ENCODE peak calls at places on chromosome 10, in five cellular contexts. J is psoas muscle, N is Peyer's patch, V is uterus, M is neural progenitor cell. B is an unnamed sample.

GRCh38 chr10:131123496-131123895 is 188.0 kb downstream of the TCERG1L start:
- DNase-seq in J (no peak), V (no peak), M (no peak), N (no peak), B (no peak)

GRCh38 chr10:78025685-78026364 is 3.5 kb downstream of the POLR3A start:
- DNase-seq in J (no peak), M (no peak), N (no peak), V (no peak), B (no peak)

GRCh38 chr10:87771871-87772500 is 46.0 kb downstream of the ATAD1 start:
- DNase-seq in J (no peak), V (no peak), N (no peak), M (peak; percentile 49), B (no peak)

GRCh38 chr10:69272620-69273019 is 5.7 kb upstream of the HK1 start:
- DNase-seq in J (no peak), M (no peak), V (no peak), N (no peak), B (no peak)

GRCh38 chr10:115975506-115975905 is 297.5 kb downstream of the GFRA1 start:
- DNase-seq in V (no peak), J (no peak), M (peak; percentile 25), N (no peak), B (no peak)

GRCh38 chr10:82267014-82267413 is 392.0 kb downstream of the NRG3 start:
- DNase-seq in M (no peak), V (no peak), J (no peak), N (no peak), B (no peak)

GRCh38 chr10:60611291-60611747 is 167.0 kb upstream of the CDK1 start:
- DNase-seq in V (no peak), N (no peak), J (no peak), M (no peak), B (no peak)

GRCh38 chr10:124206616-124207015 is 113.2 kb upstream of the CHST15 start:
- DNase-seq in M (no peak), J (no peak), N (no peak), V (no peak), B (peak; percentile 16)

GRCh38 chr10:132437511-132437910 is 40.5 kb downstream of the PWWP2B start:
- DNase-seq in J (no peak), M (no peak), V (no peak), N (no peak), B (no peak)

GRCh38 chr10:18340496-18341051 is 200.3 kb downstream of the CACNB2 start:
- DNase-seq in J (no peak), M (peak; percentile 3), V (no peak), N (no peak), B (no peak)

GRCh38 chr10:128210215-128211063 is 84.2 kb upstream of the MKI67 start:
- DNase-seq in M (peak; percentile 60), J (peak; percentile 77), V (peak; percentile 50), N (peak; percentile 82), B (peak; percentile 62)

GRCh38 chr10:17914169-17915045 is 37.3 kb upstream of the SLC39A12 start:
- DNase-seq in N (no peak), V (no peak), J (no peak), M (no peak), B (no peak)

GRCh38 chr10:34430685-34431084 is 384.4 kb downstream of the PARD3 start:
- DNase-seq in N (no peak), V (no peak), M (no peak), J (no peak), B (no peak)

GRCh38 chr10:62726638-62727037 is 77.9 kb upstream of the ADO start:
- DNase-seq in M (no peak), J (no peak), V (no peak), N (no peak), B (no peak)

GRCh38 chr10:27997865-27998177 is 1.1 kb downstream of the ODAD2 start:
- DNase-seq in N (no peak), M (no peak), V (no peak), J (no peak), B (no peak)

GRCh38 chr10:74244097-74244685 is 93.2 kb downstream of the ADK start:
- DNase-seq in N (no peak), J (no peak), V (no peak), M (peak; percentile 46), B (no peak)

GRCh38 chr10:113199459-113199858 is 249.4 kb downstream of the TCF7L2 start:
- DNase-seq in M (no peak), V (no peak), N (no peak), J (no peak), B (no peak)

GRCh38 chr10:46231087-46231486 is 55.7 kb upstream of the ANTXRL start:
- DNase-seq in M (no peak), V (peak; percentile 1), N (peak; percentile 15), J (peak; percentile 47), B (no peak)

GRCh38 chr10:119268428-119268827 is 61.1 kb downstream of the GRK5 start:
- DNase-seq in J (no peak), N (no peak), V (no peak), M (no peak), B (no peak)

GRCh38 chr10:71970331-71970730 is 6.1 kb downstream of the CHST3 start:
- DNase-seq in J (peak; percentile 73), N (no peak), V (no peak), M (peak; percentile 78), B (no peak)

GRCh38 chr10:33235271-33235884 is 99.1 kb downstream of the NRP1 start:
- DNase-seq in V (no peak), J (no peak), M (no peak), N (no peak), B (no peak)

GRCh38 chr10:74824184-74825032 is 2.0 kb upstream of the KAT6B start:
- DNase-seq in N (peak; percentile 49), M (peak; percentile 34), V (peak; percentile 24), J (no peak), B (no peak)

GRCh38 chr10:57925045-57925444 is 342.6 kb downstream of the IPMK start:
- DNase-seq in M (no peak), N (no peak), V (no peak), J (no peak), B (no peak)

GRCh38 chr10:131726460-131726861 is 174.3 kb upstream of the PPP2R2D start:
- DNase-seq in V (peak; percentile 46), M (peak; percentile 86), N (peak; percentile 51), J (peak; percentile 68), B (no peak)

GRCh38 chr10:137031-137430 is 1.8 kb downstream of the ZMYND11 start:
- DNase-seq in V (no peak), J (no peak), N (no peak), M (peak; percentile 53), B (no peak)

GRCh38 chr10:72074413-72075183 is 13.8 kb downstream of the SPOCK2 start:
- DNase-seq in V (no peak), N (peak; percentile 31), M (no peak), J (peak; percentile 25), B (no peak)

GRCh38 chr10:22325272-22325947 is 4.5 kb downstream of the BMI1 start:
- DNase-seq in J (peak; percentile 83), M (peak; percentile 94), V (peak; percentile 78), N (peak; percentile 75), B (peak; percentile 67)

GRCh38 chr10:133439517-133440461 is 14.0 kb upstream of the SCART1 start:
- DNase-seq in M (no peak), J (no peak), N (no peak), V (no peak), B (peak; percentile 34)
- H3K9me3 ChIP-seq in M (no peaks in the 10 kb centered on the region), J (peaks cover 3% of the 10 kb centered on the region), N (no peaks in the 10 kb centered on the region), V (no peaks in the 10 kb centered on the region), B (no peaks in the 10 kb centered on the region)

GRCh38 chr10:48457949-48458661 is 146.8 kb downstream of the ARHGAP22 start:
- DNase-seq in V (no peak), J (peak; percentile 21), M (no peak), N (no peak), B (no peak)

GRCh38 chr10:48458662-48459048 is 146.2 kb downstream of the ARHGAP22 start:
- DNase-seq in M (no peak), J (no peak), V (no peak), N (no peak), B (no peak)

GRCh38 chr10:48461623-48462481 is 143.0 kb downstream of the ARHGAP22 start:
- DNase-seq in J (no peak), N (no peak), V (no peak), M (no peak), B (peak; percentile 36)

GRCh38 chr10:48459270-48460147 is 145.4 kb downstream of the ARHGAP22 start:
- DNase-seq in N (peak; percentile 40), V (no peak), J (peak; percentile 41), M (no peak), B (peak; percentile 55)

GRCh38 chr10:48460148-48460545 is 144.7 kb downstream of the ARHGAP22 start:
- DNase-seq in N (no peak), V (no peak), M (no peak), J (no peak), B (no peak)
- H3K4me1 ChIP-seq in N (no peaks in the 10 kb centered on the region), V (peaks cover 5% of the 10 kb centered on the region), M (peaks cover 15% of the 10 kb centered on the region), J (peaks cover 3% of the 10 kb centered on the region), B (no peaks in the 10 kb centered on the region)

GRCh38 chr10:11516419-11516721 is 95.1 kb downstream of the USP6NL start:
- DNase-seq in M (no peak), J (no peak), V (no peak), N (no peak), B (no peak)

GRCh38 chr10:11512596-11512995 is 98.9 kb downstream of the USP6NL start:
- DNase-seq in N (no peak), V (no peak), M (no peak), J (no peak), B (no peak)

GRCh38 chr10:11517150-11517549 is 94.3 kb downstream of the USP6NL start:
- DNase-seq in M (no peak), N (no peak), V (no peak), J (no peak), B (no peak)

GRCh38 chr10:11513727-11514126 is 97.7 kb downstream of the USP6NL start:
- DNase-seq in J (no peak), M (no peak), V (no peak), N (no peak), B (no peak)

GRCh38 chr10:11515596-11516418 is 95.6 kb downstream of the USP6NL start:
- DNase-seq in N (no peak), M (peak; percentile 60), J (no peak), V (peak; percentile 27), B (no peak)
- H3K27ac ChIP-seq in N (no peak overlapping the region), M (no peak overlapping the region), J (no peak overlapping the region), V (no peak overlapping the region), B (no peak overlapping the region)

GRCh38 chr10:123202526-123202925 is 48.3 kb downstream of the BUB3 start:
- DNase-seq in V (no peak), J (no peak), M (no peak), N (no peak), B (no peak)

GRCh38 chr10:123200510-123200909 is 46.3 kb downstream of the BUB3 start:
- DNase-seq in V (no peak), M (no peak), N (no peak), J (no peak), B (no peak)

GRCh38 chr10:123204127-123204461 is 49.9 kb downstream of the BUB3 start:
- DNase-seq in J (no peak), V (no peak), N (no peak), M (no peak), B (no peak)

GRCh38 chr10:123203393-123204126 is 49.4 kb downstream of the BUB3 start:
- DNase-seq in N (no peak), J (no peak), M (no peak), V (no peak), B (no peak)

DNA sequence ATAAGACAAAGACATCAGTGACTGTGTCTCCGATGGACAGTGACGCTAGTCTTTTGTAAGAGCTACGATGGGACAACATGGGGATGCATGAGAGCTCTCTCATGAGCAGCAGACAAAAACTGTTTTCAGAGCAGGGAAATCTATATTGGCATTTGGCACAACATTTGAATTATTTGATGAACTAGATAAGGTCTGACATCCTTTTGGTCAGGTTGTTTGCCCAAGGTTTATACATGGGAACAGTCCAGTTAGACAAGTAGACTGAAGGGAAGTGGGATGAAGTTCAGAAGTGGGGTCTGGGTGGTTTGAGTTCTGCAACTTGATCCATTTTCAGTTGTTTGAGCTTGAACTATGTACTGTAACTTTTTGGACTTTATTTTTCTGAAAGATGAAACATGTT is 50.8 kb downstream of the BUB3 start:
- DNase-seq in V (no peak), M (no peak), J (no peak), N (no peak), B (no peak)
- H3K9me3 ChIP-seq in V (no peaks in the 10 kb centered on the region), M (no peaks in the 10 kb centered on the region), J (peaks cover 8% of the 10 kb centered on the region), N (no peaks in the 10 kb centered on the region), B (no peaks in the 10 kb centered on the region)